ENCODE peak calls at places on chromosomes 4 and X, in four cellular contexts. One of them, this sample, is unnamed.

GRCh38 chrX:22247169-22247568 is 25.5 kb upstream of the CBLL2 start:
- DNase-seq in breast epithelium: no peak
- DNase-seq in mammary epithelial cell: peak
- DNase-seq in psoas muscle: no peak
- DNase-seq in this sample: no peak

GRCh38 chrX:135477576-135477975 is 42.9 kb upstream of the INTS6L start:
- DNase-seq in breast epithelium: peak
- DNase-seq in mammary epithelial cell: peak
- DNase-seq in psoas muscle: no peak
- DNase-seq in this sample: peak

GRCh38 chr4:39365931-39366771 is at the start of gene RFC1:
- DNase-seq in breast epithelium: peak
- DNase-seq in psoas muscle: peak
- DNase-seq in mammary epithelial cell: peak
- DNase-seq in this sample: peak

GRCh38 chrX:9466115-9466495 is 1.2 kb downstream of the TBL1X start:
- DNase-seq in breast epithelium: peak
- DNase-seq in psoas muscle: peak
- DNase-seq in mammary epithelial cell: no peak
- DNase-seq in this sample: no peak

GRCh38 chrX:12245650-12246645 is 107.7 kb downstream of the FRMPD4 start:
- DNase-seq in mammary epithelial cell: peak
- DNase-seq in psoas muscle: no peak
- DNase-seq in breast epithelium: no peak
- DNase-seq in this sample: peak

GRCh38 chr4:73734405-73735070 is 5.8 kb upstream of the CXCL8 start:
- DNase-seq in breast epithelium: no peak
- DNase-seq in psoas muscle: no peak
- DNase-seq in mammary epithelial cell: peak
- DNase-seq in this sample: no peak

GRCh38 chrX:79176028-79176427 is 31.5 kb downstream of the GPR174 start:
- DNase-seq in mammary epithelial cell: no peak
- DNase-seq in psoas muscle: no peak
- DNase-seq in breast epithelium: no peak
- DNase-seq in this sample: no peak

GRCh38 chrX:150777328-150777992 is 84.3 kb downstream of the MTMR1 start:
- DNase-seq in mammary epithelial cell: no peak
- DNase-seq in breast epithelium: no peak
- DNase-seq in psoas muscle: no peak
- DNase-seq in this sample: no peak

GRCh38 chrX:110748256-110748811 is 47.3 kb downstream of the CHRDL1 start:
- DNase-seq in mammary epithelial cell: no peak
- DNase-seq in psoas muscle: no peak
- DNase-seq in breast epithelium: no peak
- DNase-seq in this sample: no peak

GRCh38 chr4:23979534-23979933 is 89.7 kb upstream of the PPARGC1A start:
- DNase-seq in mammary epithelial cell: no peak
- DNase-seq in psoas muscle: no peak
- DNase-seq in breast epithelium: no peak
- DNase-seq in this sample: no peak

GRCh38 chrX:101257448-101258259 is 33.5 kb downstream of the TAF7L start:
- DNase-seq in mammary epithelial cell: no peak
- DNase-seq in breast epithelium: no peak
- DNase-seq in psoas muscle: no peak
- DNase-seq in this sample: no peak

GRCh38 chr4:93066746-93067145 is 761.8 kb upstream of the ATOH1 start:
- DNase-seq in mammary epithelial cell: peak
- DNase-seq in psoas muscle: no peak
- DNase-seq in breast epithelium: no peak
- DNase-seq in this sample: no peak

GRCh38 chrX:122245943-122246342 is 938.1 kb upstream of the GRIA3 start:
- DNase-seq in psoas muscle: no peak
- DNase-seq in mammary epithelial cell: no peak
- DNase-seq in breast epithelium: no peak
- DNase-seq in this sample: no peak

GRCh38 chr4:79663157-79663556 is 255.1 kb upstream of the GK2 start:
- DNase-seq in psoas muscle: no peak
- DNase-seq in mammary epithelial cell: no peak
- DNase-seq in breast epithelium: no peak
- DNase-seq in this sample: no peak

GRCh38 chr4:152304220-152304619 is 231.7 kb downstream of the FBXW7 start:
- DNase-seq in psoas muscle: no peak
- DNase-seq in breast epithelium: no peak
- DNase-seq in mammary epithelial cell: peak
- DNase-seq in this sample: no peak

GRCh38 chr4:38980903-38981676 is 51.1 kb downstream of the TMEM156 start:
- DNase-seq in mammary epithelial cell: no peak
- DNase-seq in breast epithelium: no peak
- DNase-seq in psoas muscle: no peak
- DNase-seq in this sample: peak

GRCh38 chr4:24659241-24659961 is 75.0 kb upstream of the DHX15 start:
- DNase-seq in psoas muscle: no peak
- DNase-seq in breast epithelium: no peak
- DNase-seq in mammary epithelial cell: no peak
- DNase-seq in this sample: no peak

GRCh38 chr4:44415251-44415650 is 33.4 kb downstream of the KCTD8 start:
- DNase-seq in mammary epithelial cell: no peak
- DNase-seq in psoas muscle: no peak
- DNase-seq in breast epithelium: no peak
- DNase-seq in this sample: no peak

GRCh38 chr4:51842554-51843308 is at the start of gene DCUN1D4:
- DNase-seq in psoas muscle: peak
- DNase-seq in breast epithelium: peak
- DNase-seq in mammary epithelial cell: peak
- DNase-seq in this sample: peak

GRCh38 chrX:28717864-28718263 is 130.6 kb downstream of the IL1RAPL1 start:
- DNase-seq in psoas muscle: no peak
- DNase-seq in mammary epithelial cell: no peak
- DNase-seq in breast epithelium: no peak
- DNase-seq in this sample: no peak

GRCh38 chr4:151674804-151675290 is 86.0 kb downstream of the GATB start:
- DNase-seq in psoas muscle: no peak
- DNase-seq in breast epithelium: peak
- DNase-seq in mammary epithelial cell: peak
- DNase-seq in this sample: no peak

GRCh38 chrX:1368385-1368698 is 23.6 kb downstream of the SLC25A6 start:
- DNase-seq in breast epithelium: no peak
- DNase-seq in psoas muscle: no peak
- DNase-seq in mammary epithelial cell: no peak
- DNase-seq in this sample: no peak

GRCh38 chr4:17781831-17782287 is 438 bp upstream of the FAM184B start:
- DNase-seq in breast epithelium: no peak
- DNase-seq in psoas muscle: no peak
- DNase-seq in mammary epithelial cell: no peak
- DNase-seq in this sample: no peak

GRCh38 chr4:8101213-8101781 is 57.3 kb downstream of the ABLIM2 start:
- DNase-seq in mammary epithelial cell: peak
- DNase-seq in breast epithelium: peak
- DNase-seq in psoas muscle: peak
- DNase-seq in this sample: no peak

GRCh38 chr4:7894098-7894676 is 45.5 kb downstream of the AFAP1 start:
- DNase-seq in breast epithelium: no peak
- DNase-seq in psoas muscle: no peak
- DNase-seq in mammary epithelial cell: peak
- DNase-seq in this sample: no peak

GRCh38 chrX:99603076-99603814 is 806.8 kb downstream of the PCDH19 start:
- DNase-seq in psoas muscle: no peak
- DNase-seq in mammary epithelial cell: no peak
- DNase-seq in breast epithelium: no peak
- DNase-seq in this sample: no peak

GRCh38 chrX:116240446-116240845 is 69.9 kb downstream of the AGTR2 start:
- DNase-seq in breast epithelium: no peak
- DNase-seq in mammary epithelial cell: peak
- DNase-seq in psoas muscle: no peak
- DNase-seq in this sample: no peak

GRCh38 chr4:91448668-91449330 is 855.0 kb upstream of the GRID2 start:
- DNase-seq in psoas muscle: no peak
- DNase-seq in mammary epithelial cell: peak
- DNase-seq in breast epithelium: no peak
- DNase-seq in this sample: no peak

GRCh38 chr4:39521253-39521908 is 5.9 kb downstream of the UGDH start:
- DNase-seq in psoas muscle: no peak
- DNase-seq in mammary epithelial cell: no peak
- DNase-seq in breast epithelium: no peak
- DNase-seq in this sample: peak

GRCh38 chr4:26176621-26177121 is 144.1 kb upstream of the RBPJ start:
- DNase-seq in breast epithelium: no peak
- DNase-seq in mammary epithelial cell: peak
- DNase-seq in psoas muscle: no peak
- DNase-seq in this sample: peak

GRCh38 chr4:12050357-12050756 is 621.7 kb upstream of the HS3ST1 start:
- DNase-seq in mammary epithelial cell: no peak
- DNase-seq in psoas muscle: no peak
- DNase-seq in breast epithelium: no peak
- DNase-seq in this sample: no peak

GRCh38 chr4:71441186-71442169 is 102.7 kb downstream of the SLC4A4 start:
- DNase-seq in psoas muscle: no peak
- DNase-seq in breast epithelium: no peak
- DNase-seq in mammary epithelial cell: peak
- DNase-seq in this sample: no peak

GRCh38 chrX:137195296-137195695 is 161.5 kb upstream of the GPR101 start:
- DNase-seq in mammary epithelial cell: no peak
- DNase-seq in breast epithelium: no peak
- DNase-seq in psoas muscle: no peak
- DNase-seq in this sample: no peak

GRCh38 chr4:80197601-80198444 is 520 bp downstream of the PRDM8 start:
- DNase-seq in breast epithelium: no peak
- DNase-seq in psoas muscle: no peak
- DNase-seq in mammary epithelial cell: no peak
- DNase-seq in this sample: no peak

DNA sequence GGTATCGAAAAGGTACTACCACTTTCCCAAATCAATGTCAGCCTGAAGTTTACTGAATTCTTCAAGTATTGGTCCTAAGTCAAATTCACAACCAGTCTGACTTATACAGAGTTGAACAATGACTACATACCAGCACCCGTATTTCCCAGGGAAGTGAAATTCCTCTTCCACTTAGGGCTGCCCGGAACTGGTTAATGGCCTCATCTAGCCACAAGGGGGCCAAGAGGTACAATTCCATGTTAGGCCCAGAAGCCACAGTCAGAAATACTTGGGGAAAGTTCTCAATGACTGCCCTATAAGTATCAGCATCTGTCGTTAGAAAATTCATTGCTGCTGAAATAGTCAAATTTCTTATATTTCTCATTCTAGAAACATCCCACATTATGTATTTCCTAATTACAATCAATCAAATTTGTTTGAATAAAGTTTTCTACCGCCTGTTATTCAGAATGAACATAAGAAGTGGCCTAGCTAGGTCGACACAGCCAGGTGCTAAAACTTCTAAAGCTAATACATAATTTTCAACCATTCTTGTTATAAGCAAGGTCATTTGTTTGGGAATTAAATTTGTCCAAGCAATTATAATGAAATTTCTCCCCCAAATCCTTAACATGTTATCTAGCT is 5.6 kb upstream of the PCDH7 start:
- DNase-seq in psoas muscle: no peak
- DNase-seq in mammary epithelial cell: peak
- DNase-seq in breast epithelium: no peak
- DNase-seq in this sample: no peak
- TF ChIP-seq CTCF in psoas muscle: peak
- TF ChIP-seq CTCF in mammary epithelial cell: peak
- TF ChIP-seq CTCF in breast epithelium: peak
- TF ChIP-seq CTCF in this sample: peak

DNA sequence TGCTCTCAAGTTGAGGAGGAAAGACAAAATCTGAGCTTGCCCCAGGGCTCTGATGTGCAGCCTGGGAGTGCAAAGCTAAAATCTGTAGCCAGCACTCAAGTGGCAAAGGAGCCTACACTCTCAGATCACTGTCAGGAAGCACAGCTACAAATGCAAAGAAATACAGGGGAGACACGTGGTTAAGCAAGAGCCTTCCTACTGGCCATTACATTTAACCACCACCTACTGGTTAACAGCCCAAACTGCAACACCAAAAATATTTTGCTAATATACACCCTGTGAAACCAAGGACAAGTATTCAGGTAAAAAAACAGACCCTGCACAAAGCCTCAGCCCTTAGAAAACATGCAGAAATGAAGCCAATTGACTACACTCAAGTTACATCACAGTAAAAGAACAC is 170.4 kb upstream of the FGF16 start:
- DNase-seq in breast epithelium: no peak
- DNase-seq in mammary epithelial cell: no peak
- DNase-seq in psoas muscle: no peak
- DNase-seq in this sample: no peak
- TF ChIP-seq CTCF in breast epithelium: no peak
- TF ChIP-seq CTCF in mammary epithelial cell: peak
- TF ChIP-seq CTCF in psoas muscle: no peak
- TF ChIP-seq CTCF in this sample: no peak

GRCh38 chr4:169115144-169115896 is 105.3 kb upstream of the CBR4 start:
- DNase-seq in breast epithelium: no peak
- DNase-seq in mammary epithelial cell: no peak
- DNase-seq in psoas muscle: no peak
- DNase-seq in this sample: no peak

GRCh38 chr4:169114341-169114974 is 104.4 kb upstream of the CBR4 start:
- DNase-seq in psoas muscle: no peak
- DNase-seq in mammary epithelial cell: no peak
- DNase-seq in breast epithelium: no peak
- DNase-seq in this sample: no peak

GRCh38 chr4:169116270-169116901 is 106.3 kb upstream of the CBR4 start:
- DNase-seq in breast epithelium: no peak
- DNase-seq in psoas muscle: no peak
- DNase-seq in mammary epithelial cell: peak
- DNase-seq in this sample: no peak

GRCh38 chr4:169117591-169118081 is 107.6 kb upstream of the CBR4 start:
- DNase-seq in psoas muscle: no peak
- DNase-seq in mammary epithelial cell: peak
- DNase-seq in breast epithelium: no peak
- DNase-seq in this sample: no peak

DNA sequence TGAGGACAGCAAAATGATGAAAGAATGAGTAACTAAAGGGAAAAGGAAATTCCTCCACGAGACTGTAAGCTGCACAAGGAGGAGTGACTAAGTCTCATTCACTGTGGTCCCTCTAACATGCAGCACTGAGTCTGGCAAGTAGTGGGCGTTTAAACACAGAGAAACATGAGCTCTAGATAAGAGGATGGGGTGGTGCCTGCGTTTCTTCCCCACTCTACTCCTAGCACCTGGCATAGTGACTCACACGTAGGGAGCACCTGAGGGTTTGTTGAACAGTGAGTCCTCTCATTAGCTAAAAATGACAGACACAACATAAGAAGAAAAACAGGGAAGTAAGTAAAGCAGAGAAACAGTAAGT is 105.8 kb upstream of the CBR4 start:
- DNase-seq in mammary epithelial cell: peak
- DNase-seq in breast epithelium: no peak
- DNase-seq in psoas muscle: no peak
- DNase-seq in this sample: peak
- TF ChIP-seq CTCF in mammary epithelial cell: peak
- TF ChIP-seq CTCF in breast epithelium: no peak
- TF ChIP-seq CTCF in psoas muscle: no peak
- TF ChIP-seq CTCF in this sample: peak

DNA sequence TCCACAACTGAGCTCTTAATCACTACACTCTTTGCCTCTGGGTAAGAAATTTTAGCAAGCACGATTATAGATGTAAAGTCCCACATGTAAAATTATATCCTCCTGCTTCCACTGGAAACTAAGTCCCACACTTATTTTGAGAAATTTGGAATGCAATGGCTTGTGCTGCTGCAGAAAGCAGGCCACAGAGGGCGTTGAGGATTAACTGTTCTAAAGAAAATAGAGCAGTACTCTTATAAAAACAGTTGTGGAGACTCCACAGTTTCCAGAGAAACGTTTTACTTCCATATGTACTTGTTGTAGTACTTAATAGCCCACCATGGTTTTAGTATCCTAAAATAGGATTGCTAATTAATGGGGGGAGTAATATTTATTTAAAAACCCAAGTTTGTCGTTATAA is 1.7 kb upstream of the CENPC start:
- DNase-seq in breast epithelium: no peak
- DNase-seq in mammary epithelial cell: no peak
- DNase-seq in psoas muscle: no peak
- DNase-seq in this sample: no peak
- TF ChIP-seq CTCF in breast epithelium: no peak
- TF ChIP-seq CTCF in mammary epithelial cell: no peak
- TF ChIP-seq CTCF in psoas muscle: no peak
- TF ChIP-seq CTCF in this sample: no peak

This sample was measured in AG09319.